ENCODE peak calls at places on chromosomes 6 and 20, in seven cellular contexts. B is stimulated activated CD4-positive, alpha-beta T cell treated with anti-CD3 and anti-CD28 coated beads, Interleukin-4, amount 100 ng/mL, for 24 hours; C is NCI-H2081 treated with DMSO at 0.1 percent for 48 hours; Z is adipocyte; P is M059J; F is stomach; Y is activated CD4-positive, alpha-beta T cell treated with anti-CD3 and anti-CD28 coated beads, Interleukin-2, amount 50 U/mL, for 24 hours. O is an unnamed sample.

GRCh38 chr6:30169658-30170614 is 6.6 kb downstream of the TRIM15 start:
- DNase-seq in B (peak), C (no peak), Z (peak), P (peak), F (no peak), Y (no peak), O (peak)

GRCh38 chr6:33724281-33725023 is 13.0 kb upstream of the UQCC2 start:
- DNase-seq in B (no peak), C (no peak), Z (no peak), P (no peak), F (no peak), Y (no peak), O (no peak)

GRCh38 chr20:438581-439469 is 23.5 kb downstream of the TBC1D20 start:
- DNase-seq in B (peak), C (no peak), Z (no peak), P (no peak), F (peak), Y (no peak), O (no peak)

GRCh38 chr20:51525241-51526104 is 17.0 kb downstream of the NFATC2 start:
- DNase-seq in B (peak), C (no peak), Z (no peak), P (no peak), F (no peak), Y (no peak), O (no peak)

GRCh38 chr6:43242908-43243648 is at the start of gene TTBK1:
- DNase-seq in B (no peak), C (no peak), Z (no peak), P (no peak), F (no peak), Y (no peak), O (no peak)

GRCh38 chr20:49283176-49283702 is 5.4 kb upstream of the ZNFX1 start:
- DNase-seq in B (no peak), C (no peak), Z (no peak), P (no peak), F (no peak), Y (no peak), O (no peak)

GRCh38 chr20:46709055-46709458 is 392 bp upstream of the SLC2A10 start:
- DNase-seq in B (no peak), C (no peak), Z (no peak), P (no peak), F (peak), Y (no peak), O (no peak)

GRCh38 chr6:131107166-131107565 is 28.1 kb upstream of the AKAP7 start:
- DNase-seq in B (no peak), C (no peak), Z (peak), P (peak), F (no peak), Y (no peak), O (no peak)

GRCh38 chr20:56143759-56144158 is 104.8 kb upstream of the MC3R start:
- DNase-seq in B (no peak), C (no peak), Z (no peak), P (no peak), F (no peak), Y (no peak), O (no peak)

GRCh38 chr20:16287776-16288175 is 285.5 kb downstream of the KIF16B start:
- DNase-seq in B (no peak), C (no peak), Z (no peak), P (no peak), F (no peak), Y (no peak), O (peak)

GRCh38 chr6:134119481-134119880 is 67.1 kb upstream of the SLC2A12 start:
- DNase-seq in B (no peak), C (no peak), Z (no peak), P (no peak), F (no peak), Y (no peak), O (no peak)

GRCh38 chr20:11372831-11373230 is 544.9 kb upstream of the BTBD3 start:
- DNase-seq in B (no peak), C (no peak), Z (no peak), P (peak), F (no peak), Y (no peak), O (no peak)

GRCh38 chr6:40894962-40895799 is 143.8 kb downstream of the UNC5CL start:
- DNase-seq in B (no peak), C (no peak), Z (peak), P (peak), F (peak), Y (no peak), O (peak)

GRCh38 chr20:49505518-49505917 is 23.1 kb upstream of the KCNB1 start:
- DNase-seq in B (no peak), C (peak), Z (peak), P (peak), F (no peak), Y (no peak), O (no peak)

GRCh38 chr20:62198931-62199330 is 16.1 kb downstream of the MTG2 start:
- DNase-seq in B (no peak), C (no peak), Z (no peak), P (no peak), F (no peak), Y (no peak), O (no peak)

GRCh38 chr6:41093729-41094128 is 21.0 kb downstream of the NFYA start:
- DNase-seq in B (no peak), C (no peak), Z (peak), P (no peak), F (no peak), Y (no peak), O (no peak)

GRCh38 chr6:24472181-24472580 is 17.2 kb downstream of the GPLD1 start:
- DNase-seq in B (no peak), C (no peak), Z (peak), P (no peak), F (no peak), Y (no peak), O (no peak)

GRCh38 chr6:134063966-134064445 is 11.6 kb upstream of the SLC2A12 start:
- DNase-seq in B (peak), C (peak), Z (peak), P (peak), F (peak), Y (peak), O (peak)

GRCh38 chr6:70806086-70806485 is 138.4 kb downstream of the SMAP1 start:
- DNase-seq in B (no peak), C (no peak), Z (no peak), P (no peak), F (no peak), Y (no peak), O (no peak)

GRCh38 chr6:89015971-89016370 is 52.6 kb upstream of the RNGTT start:
- DNase-seq in B (no peak), C (no peak), Z (no peak), P (no peak), F (no peak), Y (no peak), O (no peak)

GRCh38 chr6:105596284-105596755 is 193.4 kb upstream of the PREP start:
- DNase-seq in B (no peak), C (no peak), Z (peak), P (peak), F (no peak), Y (no peak), O (no peak)

GRCh38 chr20:32142991-32143390 is 33.5 kb downstream of the TM9SF4 start:
- DNase-seq in B (no peak), C (no peak), Z (no peak), P (no peak), F (no peak), Y (no peak), O (no peak)